ENCODE peak calls at places on chromosomes 11 and 22, in five cellular contexts. J is GM12878, T is A549, D is NB4, Z is HepG2. E is an unnamed sample.

GRCh38 chr11:117646419-117646818 is 150.6 kb downstream of the DSCAML1 start:
- DNase-seq in J (no peak), T (no peak), D (no peak), Z (no peak), E (no peak)

GRCh38 chr22:50604623-50605348 is 4.2 kb downstream of the MAPK8IP2 start:
- DNase-seq in J (no peak), T (no peak), D (no peak), Z (no peak), E (no peak)

GRCh38 chr22:46062971-46063631 is 86.1 kb upstream of the WNT7B start:
- DNase-seq in J (no peak), T (no peak), D (no peak), Z (no peak), E (no peak)

GRCh38 chr11:35629914-35630313 is 11.7 kb downstream of the FJX1 start:
- DNase-seq in J (no peak), T (peak; percentile 85), D (no peak), Z (peak; percentile 37), E (no peak)

GRCh38 chr22:43743131-43743530 is 69.0 kb downstream of the EFCAB6 start:
- DNase-seq in J (no peak), T (no peak), D (peak; percentile 26), Z (no peak), E (peak; percentile 7)

GRCh38 chr11:17413414-17414316 is 25.2 kb upstream of the KCNJ11 start:
- DNase-seq in J (no peak), T (no peak), D (no peak), Z (peak; percentile 44), E (no peak)

GRCh38 chr22:26891431-26891830 is 234.0 kb downstream of the MIAT start:
- DNase-seq in J (no peak), T (no peak), D (no peak), Z (no peak), E (no peak)

GRCh38 chr22:44746836-44747519 is 5.4 kb upstream of the ARHGAP8 start:
- DNase-seq in J (no peak), T (no peak), D (no peak), Z (peak; percentile 43), E (no peak)

GRCh38 chr22:35212020-35212419 is 45.3 kb upstream of the HMGXB4 start:
- DNase-seq in J (no peak), T (no peak), D (no peak), Z (no peak), E (peak; percentile 42)

GRCh38 chr11:78993800-78994430 is 419.3 kb upstream of the NARS2 start:
- DNase-seq in J (no peak), T (no peak), D (no peak), Z (no peak), E (no peak)

GRCh38 chr11:111525456-111525855 is 10.9 kb downstream of the HOATZ start:
- DNase-seq in J (no peak), T (no peak), D (no peak), Z (no peak), E (no peak)

GRCh38 chr11:117565709-117566108 is 231.3 kb downstream of the DSCAML1 start:
- DNase-seq in J (no peak), T (no peak), D (no peak), Z (no peak), E (no peak)

GRCh38 chr11:73345481-73346147 is 30.6 kb upstream of the RELT start:
- DNase-seq in J (no peak), T (no peak), D (no peak), Z (no peak), E (no peak)

GRCh38 chr22:46069518-46070214 is 80.7 kb upstream of the PPARA start:
- DNase-seq in J (no peak), T (peak; percentile 96), D (peak; percentile 89), Z (no peak), E (no peak)

GRCh38 chr22:48756146-48757111 is 1071.2 kb downstream of the BRD1 start:
- DNase-seq in J (no peak), T (peak; percentile 7), D (peak; percentile 19), Z (no peak), E (no peak)

GRCh38 chr11:69074786-69075185 is 26.1 kb downstream of the TPCN2 start:
- DNase-seq in J (no peak), T (no peak), D (no peak), Z (no peak), E (no peak)

GRCh38 chr22:41216984-41217383 is 11.9 kb downstream of the L3MBTL2 start:
- DNase-seq in J (no peak), T (no peak), D (no peak), Z (no peak), E (no peak)

GRCh38 chr11:67563354-67564114 is 20.1 kb upstream of the GSTP1 start:
- DNase-seq in J (no peak), T (peak; percentile 94), D (no peak), Z (no peak), E (peak; percentile 56)

GRCh38 chr22:36762687-36763260 is 13.1 kb downstream of the IFT27 start:
- DNase-seq in J (no peak), T (no peak), D (no peak), Z (no peak), E (no peak)

GRCh38 chr22:39821008-39821407 is 72.6 kb downstream of the ENTHD1 start:
- DNase-seq in J (no peak), T (no peak), D (no peak), Z (no peak), E (no peak)

GRCh38 chr22:39818050-39818449 is 75.5 kb downstream of the ENTHD1 start:
- DNase-seq in J (no peak), T (no peak), D (no peak), Z (no peak), E (peak; percentile 17)

GRCh38 chr22:39819429-39819828 is 74.1 kb downstream of the ENTHD1 start:
- DNase-seq in J (no peak), T (no peak), D (no peak), Z (no peak), E (no peak)

GRCh38 chr22:39815882-39816395 is 77.6 kb downstream of the ENTHD1 start:
- DNase-seq in J (no peak), T (no peak), D (peak; percentile 38), Z (no peak), E (no peak)

GRCh38 chr22:39820266-39820665 is 73.3 kb downstream of the ENTHD1 start:
- DNase-seq in J (no peak), T (peak; percentile 14), D (no peak), Z (no peak), E (no peak)
- TF ChIP-seq MYC in J (no peak), T (no peak), D (no peak), Z (no peak), E (no peak)

GRCh38 chr11:107776062-107776461 is 64.2 kb upstream of the SLN start:
- DNase-seq in J (no peak), T (no peak), D (no peak), Z (no peak), E (no peak)

GRCh38 chr11:107769189-107769588 is 57.3 kb upstream of the SLN start:
- DNase-seq in J (no peak), T (no peak), D (no peak), Z (peak; percentile 7), E (no peak)

DNA sequence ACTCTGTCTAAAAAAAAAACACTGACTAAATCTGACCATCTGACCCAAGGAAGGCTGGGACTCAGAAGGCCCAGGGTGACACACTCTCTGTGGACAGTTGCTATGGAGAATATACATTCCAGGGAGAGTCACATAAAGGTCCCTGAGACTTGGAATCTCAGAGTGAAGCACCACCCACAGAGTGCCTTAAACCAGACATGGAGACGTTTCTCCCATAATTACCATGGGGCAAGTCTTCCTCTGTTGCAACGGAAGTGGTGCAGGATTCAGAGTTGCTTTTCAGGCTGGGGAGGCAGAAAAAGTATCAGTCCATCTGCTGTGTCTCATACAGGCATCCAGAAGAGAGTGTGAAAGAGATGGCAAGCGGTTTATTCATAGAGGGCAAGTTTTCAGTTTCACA is 58.7 kb upstream of the SLN start:
- DNase-seq in J (no peak), T (no peak), D (no peak), Z (no peak), E (no peak)
- TF ChIP-seq MYC in J (no peak), T (no peak), D (no peak), Z (no peak), E (no peak)

GRCh38 chr22:19232620-19233019 is 54.1 kb upstream of the SLC25A1 start:
- DNase-seq in J (no peak), T (no peak), D (no peak), Z (no peak), E (no peak)
- TF ChIP-seq MYC in J (no peak), T (no peak), D (no peak), Z (no peak), E (no peak)

DNA sequence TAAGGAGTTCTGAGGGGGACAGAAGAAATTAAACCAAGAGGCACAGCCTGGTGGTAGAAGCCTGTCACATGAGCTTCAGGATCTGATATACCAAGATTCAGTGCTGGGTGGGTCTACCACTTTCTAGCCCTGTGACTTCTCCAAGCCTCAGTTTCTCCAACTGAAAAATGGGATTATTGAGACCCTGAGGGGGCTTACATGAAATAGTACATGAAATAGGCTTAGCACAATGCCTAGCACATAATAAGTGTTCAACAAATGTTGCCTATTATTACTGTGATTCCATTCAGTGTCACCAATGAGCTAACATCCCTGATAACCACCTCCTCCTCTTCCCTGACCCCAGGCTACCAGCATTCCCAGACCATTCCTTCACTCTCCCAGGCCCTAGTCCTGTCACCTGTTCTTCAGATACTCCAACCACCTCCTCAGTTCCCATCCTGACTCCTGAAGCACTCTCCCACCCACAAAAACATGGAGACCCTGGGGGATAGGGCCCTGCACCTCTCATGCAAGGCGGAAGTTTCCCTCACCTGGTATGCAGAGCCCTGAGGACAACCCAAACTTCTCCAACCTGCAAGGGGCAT is 1.8 kb downstream of the TNKS1BP1 start:
- DNase-seq in J (no peak), T (no peak), D (no peak), Z (no peak), E (no peak)
- TF ChIP-seq MYC in J (no peak), T (no peak), D (no peak), Z (no peak), E (no peak)

GRCh38 chr11:18757742-18758294 is 31.8 kb upstream of the IGSF22 start:
- DNase-seq in J (no peak), T (no peak), D (no peak), Z (no peak), E (no peak)
- TF ChIP-seq MYC in J (no peak), T (no peak), D (no peak), Z (no peak), E (no peak)

GRCh38 chr22:23530106-23530505 is 50.0 kb downstream of the IGLL1 start:
- DNase-seq in J (no peak), T (no peak), D (no peak), Z (no peak), E (no peak)

GRCh38 chr22:23525510-23525909 is 54.6 kb downstream of the IGLL1 start:
- DNase-seq in J (no peak), T (no peak), D (no peak), Z (no peak), E (no peak)

GRCh38 chr22:23526588-23527315 is 53.3 kb downstream of the IGLL1 start:
- DNase-seq in J (no peak), T (no peak), D (no peak), Z (no peak), E (no peak)

GRCh38 chr22:23529166-23530103 is 50.7 kb downstream of the IGLL1 start:
- DNase-seq in J (no peak), T (no peak), D (no peak), Z (no peak), E (no peak)

GRCh38 chr22:23527971-23528740 is 51.9 kb downstream of the IGLL1 start:
- DNase-seq in J (no peak), T (no peak), D (peak; percentile 54), Z (no peak), E (no peak)
- TF ChIP-seq MYC in J (no peak), T (no peak), D (no peak), Z (no peak), E (no peak)